ENCODE peak calls at places on chromosome 17, in ten cellular contexts. Q, A, U, W, Y, C, X, S, I and D are unnamed samples.

GRCh38 chr17:81510798-81511549 is 1.6 kb downstream of the ACTG1 start:
- DNase-seq in Q (peak), A (no peak), U (no peak), W (no peak), Y (no peak), C (no peak), X (no peak), S (peak), I (no peak), D (peak)

GRCh38 chr17:61002316-61002736 is 324.7 kb downstream of the BCAS3 start:
- DNase-seq in Q (no peak), A (no peak), U (peak), W (peak), Y (peak), C (peak), X (peak), S (no peak), I (no peak), D (peak)

GRCh38 chr17:43779145-43780125 is 658 bp upstream of the DUSP3 start:
- DNase-seq in Q (no peak), A (no peak), U (peak), W (no peak), Y (no peak), C (peak), X (no peak), S (no peak), I (peak), D (no peak)

GRCh38 chr17:68533887-68534700 is 21.9 kb downstream of the PRKAR1A start:
- DNase-seq in Q (no peak), A (no peak), U (no peak), W (no peak), Y (peak), C (no peak), X (no peak), S (no peak), I (no peak), D (peak)

GRCh38 chr17:37060966-37061365 is 112.2 kb downstream of the AATF start:
- DNase-seq in Q (no peak), A (no peak), U (no peak), W (no peak), Y (no peak), C (no peak), X (no peak), S (no peak), I (no peak), D (no peak)

GRCh38 chr17:40625311-40625710 is 22.3 kb downstream of the SMARCE1 start:
- DNase-seq in Q (no peak), A (no peak), U (no peak), W (no peak), Y (no peak), C (no peak), X (no peak), S (no peak), I (no peak), D (no peak)

GRCh38 chr17:69448431-69449102 is 34.1 kb downstream of the MAP2K6 start:
- DNase-seq in Q (peak), A (no peak), U (no peak), W (no peak), Y (no peak), C (no peak), X (no peak), S (no peak), I (peak), D (no peak)

GRCh38 chr17:47847341-47848197 is 3.4 kb downstream of the SP6 start:
- DNase-seq in Q (no peak), A (no peak), U (no peak), W (no peak), Y (peak), C (no peak), X (no peak), S (no peak), I (peak), D (no peak)

GRCh38 chr17:38509772-38510423 is 81.6 kb downstream of the ARHGAP23 start:
- DNase-seq in Q (no peak), A (no peak), U (no peak), W (no peak), Y (no peak), C (no peak), X (no peak), S (no peak), I (no peak), D (no peak)

DNA sequence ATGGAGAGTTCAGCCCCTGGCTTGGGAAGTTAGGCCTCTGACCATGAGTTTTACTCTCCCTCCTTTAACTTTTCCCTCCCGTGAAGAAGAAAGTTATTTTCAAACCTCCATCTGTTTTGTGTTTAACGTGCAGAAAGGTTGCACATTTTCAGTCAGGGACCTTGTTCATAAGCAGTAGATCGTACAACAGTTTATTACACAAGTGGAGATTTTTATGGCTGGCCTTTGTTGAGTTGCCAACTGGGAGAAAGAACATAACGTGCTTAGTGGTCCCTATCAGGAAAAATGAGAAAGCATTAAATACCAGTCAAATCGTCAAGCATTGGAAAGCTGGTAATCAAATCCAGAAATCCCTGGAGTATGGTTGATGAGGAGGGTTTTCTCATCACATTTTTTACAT is 117.9 kb upstream of the MYOCD start:
- DNase-seq in Q (no peak), A (no peak), U (no peak), W (no peak), Y (no peak), C (no peak), X (no peak), S (no peak), I (no peak), D (no peak)
- H3K4me3 ChIP-seq in Q (no peak), A (no peak), U (no peak), W (no peak), Y (no peak), C (no peak), X (no peak), S (no peak), I (no peak), D (no peak)

GRCh38 chr17:82871056-82871775 is 31.4 kb upstream of the ZNF750 start:
- DNase-seq in Q (no peak), A (peak), U (no peak), W (no peak), Y (no peak), C (no peak), X (no peak), S (no peak), I (no peak), D (no peak)
- H3K4me3 ChIP-seq in Q (no peak), A (peak), U (no peak), W (no peak), Y (no peak), C (no peak), X (no peak), S (no peak), I (no peak), D (no peak)

DNA sequence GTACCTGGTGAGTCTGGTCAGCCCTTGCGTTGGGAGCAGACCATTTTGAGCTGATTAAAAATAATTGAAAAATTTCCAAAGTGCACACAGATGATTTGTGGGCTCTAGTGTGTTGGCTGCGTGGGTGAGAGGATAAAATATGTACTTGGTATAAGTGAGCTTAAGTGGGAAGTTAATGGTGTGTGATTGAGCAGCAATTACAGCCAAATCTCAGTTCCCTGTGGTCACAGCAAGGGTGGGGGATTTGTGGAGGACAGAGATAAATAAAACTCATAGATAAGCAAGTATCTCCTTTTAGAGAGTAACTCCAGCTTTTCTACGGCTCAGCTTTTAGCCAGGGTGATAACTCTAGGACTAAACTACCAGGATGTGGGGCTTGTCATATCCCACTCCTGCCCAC is 390.4 kb downstream of the UTP18 start:
- DNase-seq in Q (no peak), A (no peak), U (no peak), W (no peak), Y (no peak), C (no peak), X (no peak), S (no peak), I (no peak), D (no peak)
- H3K4me3 ChIP-seq in Q (no peak), A (no peak), U (no peak), W (no peak), Y (no peak), C (no peak), X (no peak), S (no peak), I (no peak), D (no peak)

GRCh38 chr17:45149669-45150603 is 1.7 kb downstream of the HEXIM1 start:
- DNase-seq in Q (peak), A (peak), U (no peak), W (no peak), Y (peak), C (peak), X (no peak), S (peak), I (peak), D (peak)

GRCh38 chr17:45147581-45148182 is 593 bp upstream of the HEXIM1 start:
- DNase-seq in Q (peak), A (peak), U (peak), W (peak), Y (peak), C (peak), X (peak), S (peak), I (peak), D (peak)

GRCh38 chr17:45149037-45149668 is 878 bp downstream of the HEXIM1 start:
- DNase-seq in Q (peak), A (peak), U (peak), W (no peak), Y (peak), C (peak), X (no peak), S (peak), I (peak), D (peak)

GRCh38 chr17:45148183-45149036 is at the start of gene HEXIM1:
- DNase-seq in Q (peak), A (peak), U (peak), W (peak), Y (peak), C (peak), X (peak), S (peak), I (peak), D (peak)

GRCh38 chr17:45150911-45151809 is 2.9 kb downstream of the HEXIM1 start:
- DNase-seq in Q (no peak), A (no peak), U (no peak), W (no peak), Y (no peak), C (no peak), X (no peak), S (no peak), I (no peak), D (no peak)
- H3K4me3 ChIP-seq in Q (no peak), A (peak), U (peak), W (peak), Y (peak), C (peak), X (peak), S (peak), I (no peak), D (peak)

DNA sequence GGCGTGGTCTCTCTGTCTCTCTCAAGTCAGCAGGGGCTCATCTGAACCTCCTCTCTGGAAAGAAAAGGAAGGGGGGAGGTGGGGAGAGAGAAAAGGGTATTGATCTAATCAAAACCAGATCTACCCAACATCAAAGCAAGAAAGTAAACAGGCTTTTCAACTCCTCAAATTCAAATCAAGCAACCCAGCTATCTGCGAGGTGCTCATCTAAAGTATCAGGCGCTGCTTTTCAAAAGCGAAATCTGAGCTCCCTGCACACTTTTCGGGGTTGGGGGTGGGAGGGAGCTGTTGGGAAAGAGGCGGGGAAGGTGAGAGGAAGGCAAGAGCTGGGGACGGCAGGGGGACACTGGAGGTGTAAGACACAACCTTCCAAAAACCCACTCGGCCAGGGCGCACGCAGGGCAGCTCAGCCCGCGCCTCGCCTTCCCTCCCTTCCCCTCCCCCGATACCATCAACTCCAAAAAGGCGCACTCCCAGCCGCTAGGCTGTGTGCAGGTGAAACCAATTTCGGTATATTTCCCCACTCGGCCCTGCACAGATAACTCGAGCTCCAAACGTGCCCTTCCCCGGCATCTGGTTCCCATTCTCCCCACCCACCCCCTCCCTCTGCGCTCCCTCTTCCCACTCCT is 2.7 kb downstream of the AXIN2 start:
- DNase-seq in Q (peak), A (no peak), U (no peak), W (no peak), Y (no peak), C (no peak), X (no peak), S (no peak), I (peak), D (no peak)
- H3K4me3 ChIP-seq in Q (peak), A (peak), U (peak), W (peak), Y (peak), C (peak), X (peak), S (peak), I (peak), D (peak)

GRCh38 chr17:13599168-13599577 is 2.6 kb downstream of the HS3ST3A1 start:
- DNase-seq in Q (no peak), A (no peak), U (no peak), W (no peak), Y (no peak), C (no peak), X (no peak), S (no peak), I (no peak), D (no peak)
- H3K4me3 ChIP-seq in Q (no peak), A (no peak), U (no peak), W (peak), Y (peak), C (no peak), X (peak), S (no peak), I (no peak), D (peak)

GRCh38 chr17:33273271-33273670 is 19.8 kb downstream of the ASIC2 start:
- DNase-seq in Q (no peak), A (no peak), U (no peak), W (no peak), Y (no peak), C (no peak), X (no peak), S (no peak), I (no peak), D (no peak)
- H3K4me3 ChIP-seq in Q (no peak), A (no peak), U (no peak), W (no peak), Y (no peak), C (no peak), X (no peak), S (no peak), I (no peak), D (no peak)

GRCh38 chr17:489758-490329 is 137.2 kb upstream of the RPH3AL start:
- DNase-seq in Q (peak), A (peak), U (no peak), W (no peak), Y (peak), C (peak), X (no peak), S (no peak), I (peak), D (peak)

GRCh38 chr17:492015-492399 is 139.4 kb upstream of the RPH3AL start:
- DNase-seq in Q (no peak), A (no peak), U (no peak), W (no peak), Y (no peak), C (no peak), X (no peak), S (no peak), I (no peak), D (no peak)

GRCh38 chr17:488993-489757 is 136.6 kb upstream of the RPH3AL start:
- DNase-seq in Q (no peak), A (peak), U (peak), W (no peak), Y (no peak), C (no peak), X (no peak), S (no peak), I (no peak), D (peak)

GRCh38 chr17:493666-494065 is 141.1 kb upstream of the RPH3AL start:
- DNase-seq in Q (no peak), A (no peak), U (no peak), W (no peak), Y (no peak), C (no peak), X (no peak), S (no peak), I (no peak), D (no peak)

DNA sequence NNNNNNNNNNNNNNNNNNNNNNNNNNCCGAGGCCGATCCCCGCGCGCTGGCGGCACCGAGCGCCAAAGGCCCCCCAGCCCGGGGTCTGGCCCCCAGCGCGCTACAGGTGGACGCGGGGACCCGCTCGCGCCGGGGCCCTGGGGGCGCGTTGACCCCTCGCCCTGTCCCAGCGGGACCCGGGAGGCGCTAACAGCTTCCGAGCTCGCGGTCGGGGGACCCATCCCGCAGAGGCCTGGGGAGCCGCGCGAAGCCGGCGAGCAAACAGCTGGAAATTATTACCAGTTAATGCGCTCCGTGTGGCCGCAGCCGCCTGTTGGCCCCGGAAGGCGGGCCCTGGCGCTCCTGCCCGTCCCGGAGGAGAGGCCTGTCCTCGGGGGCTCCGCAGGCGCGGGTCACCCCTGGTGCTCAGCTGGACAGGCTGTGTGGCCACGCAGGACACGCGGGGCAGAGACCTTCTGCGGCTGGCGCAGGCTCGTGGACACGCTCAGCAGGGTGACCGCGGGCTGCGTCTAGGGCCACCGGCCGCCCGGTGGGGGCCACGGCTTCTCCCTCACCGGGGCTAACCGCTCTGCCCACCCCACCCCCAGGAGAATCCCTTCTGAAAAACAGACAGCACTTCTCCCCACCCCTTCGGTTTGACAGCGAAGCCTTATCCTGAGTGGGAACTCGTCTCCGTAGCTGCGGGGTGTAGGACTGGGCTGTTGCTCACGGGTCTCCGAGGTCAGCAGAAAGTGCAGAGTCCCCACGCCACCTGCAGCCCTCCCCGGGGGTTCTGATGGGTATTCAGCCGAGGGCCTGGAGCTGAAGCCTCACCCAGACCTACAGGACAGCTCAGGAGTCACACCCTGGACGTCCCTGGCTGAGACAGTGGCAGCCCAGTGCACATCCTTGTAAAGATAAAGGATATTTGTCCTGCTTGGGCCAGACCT is 138.7 kb upstream of the RPH3AL start:
- DNase-seq in Q (peak), A (peak), U (no peak), W (no peak), Y (peak), C (peak), X (no peak), S (no peak), I (peak), D (peak)
- H3K4me3 ChIP-seq in Q (no peak), A (no peak), U (no peak), W (peak), Y (peak), C (peak), X (peak), S (peak), I (peak), D (peak)

GRCh38 chr17:42380935-42381334 is 7.3 kb downstream of the STAT3 start:
- DNase-seq in Q (no peak), A (no peak), U (no peak), W (no peak), Y (no peak), C (no peak), X (no peak), S (no peak), I (no peak), D (no peak)
- H3K4me3 ChIP-seq in Q (no peak), A (no peak), U (no peak), W (no peak), Y (no peak), C (no peak), X (no peak), S (no peak), I (no peak), D (no peak)